ENCODE peak calls at places on chromosomes 4 and X, in eight cellular contexts. A is transverse colon; M is A673; Y is CD4-positive, alpha-beta memory T cell; E is SK-N-MC; F is CD8-positive, alpha-beta T cell; P is GM23338; X is CD8-positive, alpha-beta memory T cell. N is an unnamed sample.

GRCh38 chr4:175996231-175996630 is 69.4 kb upstream of the WDR17 start:
- DNase-seq in A (no peak), M (no peak), Y (no peak), E (no peak), F (no peak), P (no peak), X (no peak), N (no peak)

GRCh38 chr4:7734651-7735260 is 204.9 kb downstream of the AFAP1 start:
- DNase-seq in A (no peak), M (no peak), Y (no peak), E (no peak), F (no peak), P (no peak), X (no peak), N (peak; percentile 69)

GRCh38 chr4:157280673-157281072 is 60.1 kb downstream of the GRIA2 start:
- DNase-seq in A (no peak), M (no peak), Y (no peak), E (no peak), F (no peak), P (no peak), X (no peak), N (no peak)

GRCh38 chr4:5883916-5884315 is 9.0 kb downstream of the CRMP1 start:
- DNase-seq in A (no peak), M (no peak), Y (no peak), E (no peak), F (no peak), P (no peak), X (no peak), N (no peak)

GRCh38 chr4:71833175-71833900 is 49.5 kb upstream of the GC start:
- DNase-seq in A (peak; percentile 41), M (no peak), Y (no peak), E (no peak), F (no peak), P (no peak), X (no peak), N (peak; percentile 56)

GRCh38 chr4:83618991-83619390 is 83.1 kb downstream of the GPAT3 start:
- DNase-seq in A (peak; percentile 63), M (no peak), Y (no peak), E (no peak), F (no peak), P (no peak), X (no peak), N (peak; percentile 33)

GRCh38 chr4:39544580-39545315 is 17.5 kb upstream of the UGDH start:
- DNase-seq in A (no peak), M (no peak), Y (no peak), E (no peak), F (no peak), P (no peak), X (no peak), N (no peak)

GRCh38 chr4:100190643-100191600 is 654 bp upstream of the DDIT4L start:
- DNase-seq in A (no peak), M (peak; percentile 2), Y (no peak), E (no peak), F (no peak), P (peak; percentile 49), X (no peak), N (no peak)

GRCh38 chrX:38108364-38108763 is 102.0 kb downstream of the SYTL5 start:
- DNase-seq in A (no peak), M (no peak), Y (no peak), E (no peak), F (no peak), P (no peak), X (no peak), N (no peak)

DNA sequence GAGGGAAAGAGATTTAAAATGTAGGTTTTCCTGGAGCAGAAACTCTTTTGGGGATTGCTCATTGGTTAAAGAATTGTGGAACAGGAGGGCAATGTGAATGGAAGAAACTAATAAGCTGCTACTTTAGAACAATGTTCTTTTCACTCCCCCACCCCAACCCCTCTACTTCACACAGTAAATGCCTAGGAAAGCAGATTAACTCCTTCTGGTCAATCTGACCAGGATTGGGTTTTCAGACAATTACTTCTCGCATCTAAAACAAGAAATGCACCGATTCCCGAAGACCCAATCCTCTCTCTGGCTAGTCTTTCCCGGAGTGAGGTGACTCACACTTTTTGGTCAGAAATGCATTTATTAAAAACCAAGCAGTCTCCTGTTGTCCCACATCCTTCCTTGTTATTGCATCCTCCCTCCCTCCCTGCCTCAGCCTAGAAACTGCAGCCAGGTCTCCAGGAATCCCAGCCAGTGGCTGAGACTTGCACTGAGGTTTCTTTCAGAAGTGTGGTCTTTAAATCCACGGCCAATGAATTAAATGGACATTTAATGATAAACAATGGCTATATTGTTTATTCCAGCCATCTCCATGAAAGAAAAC is 21.4 kb downstream of the MFAP3L start:
- DNase-seq in A (no peak), M (no peak), Y (no peak), E (no peak), F (no peak), P (no peak), X (no peak), N (no peak)
- H3K27ac ChIP-seq in A (no peak overlapping the region), M (no peak overlapping the region), Y (no peak overlapping the region), E (no peak overlapping the region), F (no peak overlapping the region), P (no peak overlapping the region), X (no peak overlapping the region), N (no peak overlapping the region)

GRCh38 chr4:826508-827208 is 729 bp upstream of the CPLX1 start:
- DNase-seq in A (no peak), M (no peak), Y (no peak), E (no peak), F (no peak), P (peak; percentile 75), X (no peak), N (no peak)
- H3K4me3 ChIP-seq in A (no peak overlapping the region), M (peak overlapping the region; percentile 35), Y (no peak overlapping the region), E (peak overlapping the region; percentile 38), F (no peak overlapping the region), P (peak overlapping the region; percentile 61), X (no peak overlapping the region), N (no peak overlapping the region)

DNA sequence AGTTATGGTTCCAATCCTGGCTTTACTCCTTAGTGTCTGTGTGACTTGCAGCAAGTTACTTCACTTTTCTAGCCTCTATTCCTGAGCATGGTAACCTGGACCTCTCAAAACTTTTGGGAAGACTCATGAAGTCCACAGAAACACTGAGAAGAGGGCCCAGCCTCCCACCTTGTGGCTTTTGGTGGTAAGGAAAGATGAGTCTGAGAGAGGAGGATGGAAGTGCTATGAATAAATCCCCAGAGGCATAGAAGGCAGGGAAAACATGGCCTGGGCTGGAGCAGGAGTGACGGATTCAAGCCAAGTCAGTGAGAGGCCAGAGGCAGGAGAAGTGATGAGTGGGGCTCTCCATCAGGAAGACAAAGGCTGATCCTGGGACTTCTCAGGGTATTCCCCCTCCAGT is 10.9 kb upstream of the MAGEA4 start:
- DNase-seq in A (no peak), M (no peak), Y (no peak), E (no peak), F (no peak), P (no peak), X (no peak), N (no peak)
- H3K27ac ChIP-seq in A (no peak overlapping the region), M (no peak overlapping the region), Y (no peak overlapping the region), E (no peak overlapping the region), F (no peak overlapping the region), P (no peak overlapping the region), X (no peak overlapping the region), N (no peak overlapping the region)

DNA sequence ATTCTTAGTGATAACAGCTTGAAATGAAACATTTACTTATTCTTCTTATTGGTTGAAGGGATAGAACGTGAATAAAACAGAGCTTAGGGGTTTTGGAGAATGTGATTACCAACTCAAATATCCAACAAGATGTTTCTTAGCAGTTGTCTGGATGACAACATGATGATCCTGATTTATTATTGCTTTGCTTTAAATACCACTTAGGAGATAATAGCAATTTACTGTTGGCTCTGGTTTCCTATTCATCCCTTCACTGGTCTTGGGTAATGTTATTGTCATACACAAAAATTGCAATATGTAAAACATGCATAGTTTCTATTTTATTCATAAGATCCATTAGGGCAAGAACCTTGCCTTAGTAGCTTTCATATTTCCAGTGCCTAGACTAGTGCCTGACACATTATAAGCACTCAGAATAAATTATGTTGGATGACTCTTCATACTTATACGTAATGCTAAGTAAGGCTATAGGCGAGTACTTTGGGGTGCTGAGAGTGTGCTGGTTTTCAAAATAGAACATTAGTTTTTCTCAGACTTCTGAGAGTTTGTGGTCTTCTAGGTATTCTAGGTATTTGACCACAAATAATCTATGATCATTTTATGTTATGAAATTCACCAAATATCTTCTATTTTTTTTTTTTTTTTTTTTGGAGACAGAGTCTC is 58.6 kb upstream of the PGRMC2 start:
- DNase-seq in A (no peak), M (no peak), Y (no peak), E (no peak), F (no peak), P (no peak), X (no peak), N (no peak)
- H3K4me3 ChIP-seq in A (no peak overlapping the region), M (no peak overlapping the region), Y (no peak overlapping the region), E (no peak overlapping the region), F (no peak overlapping the region), P (no peak overlapping the region), X (no peak overlapping the region), N (no peak overlapping the region)

GRCh38 chr4:110624016-110624770 is 1.3 kb upstream of the PITX2 start:
- DNase-seq in A (no peak), M (no peak), Y (no peak), E (no peak), F (no peak), P (peak; percentile 10), X (no peak), N (no peak)

GRCh38 chr4:110621839-110622751 is 782 bp downstream of the PITX2 start:
- DNase-seq in A (no peak), M (no peak), Y (no peak), E (no peak), F (no peak), P (peak; percentile 66), X (no peak), N (no peak)

GRCh38 chr4:110624904-110625494 is 2.1 kb upstream of the PITX2 start:
- DNase-seq in A (no peak), M (peak; percentile 29), Y (no peak), E (no peak), F (no peak), P (no peak), X (no peak), N (no peak)

GRCh38 chr4:110622841-110623709 is at the start of gene PITX2:
- DNase-seq in A (peak; percentile 95), M (no peak), Y (no peak), E (peak; percentile 68), F (no peak), P (peak; percentile 99), X (no peak), N (peak; percentile 53)

GRCh38 chr4:110623710-110624015 is 786 bp upstream of the PITX2 start:
- DNase-seq in A (no peak), M (no peak), Y (no peak), E (no peak), F (no peak), P (peak; percentile 5), X (no peak), N (no peak)
- H3K27ac ChIP-seq in A (no peak overlapping the region), M (no peak overlapping the region), Y (no peak overlapping the region), E (peak overlapping the region; percentile 44), F (no peak overlapping the region), P (no peak overlapping the region), X (no peak overlapping the region), N (no peak overlapping the region)

N was measured in lung.